ENCODE peak calls at places on chromosome 21, in six cellular contexts. A is cardiac fibroblast, Q is thoracic aorta, I is AG10803, H is mesendoderm, T is cardiac muscle cell. N is an unnamed sample.
A peak's percentile ranks its signal among the peaks of the same experiment; 100 is the strongest.

GRCh38 chr21:45747802-45748445 is 104.4 kb downstream of the PCBP3 start:
- DNase-seq in A (peak; percentile 41), Q (no peak), I (peak; percentile 55), H (peak; percentile 23), T (no peak), N (peak; percentile 4)

GRCh38 chr21:35053356-35054096 is 4.4 kb upstream of the RUNX1 start:
- DNase-seq in A (no peak), Q (no peak), I (peak; percentile 16), H (no peak), T (peak; percentile 14), N (no peak)

GRCh38 chr21:42493109-42494060 is 2.6 kb downstream of the RSPH1 start:
- DNase-seq in A (no peak), Q (no peak), I (no peak), H (peak; percentile 32), T (no peak), N (no peak)

GRCh38 chr21:32749662-32750061 is 21.8 kb upstream of the SYNJ1 start:
- DNase-seq in A (no peak), Q (no peak), I (no peak), H (no peak), T (no peak), N (no peak)

GRCh38 chr21:46425566-46425965 is 33.1 kb upstream of the DIP2A start:
- DNase-seq in A (no peak), Q (no peak), I (no peak), H (no peak), T (no peak), N (no peak)

GRCh38 chr21:42616366-42617340 is 36.8 kb upstream of the PDE9A start:
- DNase-seq in A (no peak), Q (no peak), I (no peak), H (peak; percentile 11), T (no peak), N (no peak)

GRCh38 chr21:41881051-41881450 is 1.9 kb upstream of the PRDM15 start:
- DNase-seq in A (no peak), Q (no peak), I (no peak), H (no peak), T (no peak), N (no peak)

GRCh38 chr21:36769051-36769867 is 70.3 kb downstream of the SIM2 start:
- DNase-seq in A (no peak), Q (no peak), I (peak; percentile 34), H (no peak), T (no peak), N (no peak)

GRCh38 chr21:44926364-44927101 is 5.8 kb upstream of the ITGB2 start:
- DNase-seq in A (no peak), Q (no peak), I (peak; percentile 48), H (no peak), T (no peak), N (no peak)

GRCh38 chr21:26966978-26967913 is at the start of gene ADAMTS5:
- DNase-seq in A (peak; percentile 81), Q (no peak), I (peak; percentile 94), H (peak; percentile 90), T (peak; percentile 58), N (peak; percentile 69)

DNA sequence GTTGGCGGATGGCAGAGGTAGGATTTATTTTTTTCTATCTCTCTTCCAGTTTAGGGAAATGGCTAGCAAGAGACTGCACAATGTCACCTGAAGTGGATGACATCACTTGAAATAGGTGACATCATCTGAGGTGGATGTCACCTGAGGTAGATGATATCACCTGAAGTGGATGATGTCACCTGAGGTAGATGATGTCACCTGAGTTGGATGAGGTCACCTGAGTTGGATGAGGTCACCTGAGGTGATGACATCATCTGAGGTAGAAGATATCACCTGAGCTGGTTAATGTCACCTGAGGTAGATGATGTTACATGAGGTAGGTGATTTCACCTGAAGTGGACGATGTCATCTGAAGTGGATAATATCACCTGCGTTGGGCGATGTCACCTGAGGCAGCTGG is 413.4 kb downstream of the DSCAM start:
- DNase-seq in A (no peak), Q (no peak), I (no peak), H (peak; percentile 53), T (no peak), N (no peak)
- H3K4me3 ChIP-seq in A (no peak overlapping the region), Q (no peak overlapping the region), I (no peak overlapping the region), H (no peak overlapping the region), T (no peak overlapping the region), N (no peak overlapping the region)

GRCh38 chr21:31557421-31557955 is 102.0 kb upstream of the SOD1 start:
- DNase-seq in A (no peak), Q (no peak), I (no peak), H (peak; percentile 80), T (peak; percentile 33), N (no peak)
- H3K4me3 ChIP-seq in A (no peak overlapping the region), Q (peak overlapping the region; percentile 68), I (no peak overlapping the region), H (peak overlapping the region; percentile 83), T (peak overlapping the region; percentile 71), N (peak overlapping the region; percentile 67)

GRCh38 chr21:14645702-14646101 is 99.6 kb upstream of the SAMSN1 start:
- DNase-seq in A (no peak), Q (no peak), I (no peak), H (no peak), T (no peak), N (no peak)
- H3K4me3 ChIP-seq in A (no peak overlapping the region), Q (no peak overlapping the region), I (no peak overlapping the region), H (no peak overlapping the region), T (no peak overlapping the region), N (no peak overlapping the region)

DNA sequence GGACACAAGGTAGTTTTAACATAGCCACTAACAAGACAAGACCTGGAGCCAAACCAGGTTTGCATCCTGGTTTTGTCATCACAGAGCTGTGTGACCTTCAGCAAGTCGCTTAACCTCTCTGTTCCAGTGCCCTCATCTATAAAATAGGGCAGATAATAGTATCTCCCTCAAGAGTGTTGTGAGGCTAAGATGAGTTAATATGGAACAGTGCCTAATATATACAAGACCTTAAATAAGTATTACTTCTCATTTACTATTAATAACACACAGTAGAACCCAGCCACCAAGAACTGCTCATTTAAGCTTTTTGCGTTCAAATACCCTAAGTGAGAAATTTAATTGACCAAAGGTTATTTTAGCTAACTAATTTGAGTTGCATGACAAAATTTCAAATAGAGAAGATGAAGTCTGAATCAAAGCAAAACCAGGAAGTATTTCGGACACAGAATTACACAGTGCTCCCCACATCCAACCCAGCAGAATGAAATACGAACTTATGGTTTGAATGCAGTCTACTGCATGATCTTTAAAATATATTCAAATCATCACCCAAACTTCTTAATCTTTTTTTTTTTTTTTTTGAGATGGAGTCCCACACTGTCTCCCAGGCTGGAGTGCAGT is 123.9 kb upstream of the KRTAP19-8 start:
- DNase-seq in A (no peak), Q (no peak), I (no peak), H (no peak), T (no peak), N (no peak)
- H3K4me3 ChIP-seq in A (no peak overlapping the region), Q (no peak overlapping the region), I (no peak overlapping the region), H (no peak overlapping the region), T (no peak overlapping the region), N (no peak overlapping the region)

N was measured in kidney epithelial cell.